ENCODE peak calls at places on chromosomes 3 and 15, in four cellular contexts. Y, H, X and U are unnamed samples.

GRCh38 chr3:4834403-4834866 is 144.8 kb upstream of the BHLHE40 start:
- DNase-seq in X (peak), Y (peak), H (no peak), U (no peak)

GRCh38 chr3:8575364-8576104 is 69.1 kb downstream of the SSUH2 start:
- DNase-seq in X (no peak), Y (no peak), H (peak), U (no peak)

GRCh38 chr3:10505050-10505790 is at the start of gene ATP2B2:
- DNase-seq in Y (no peak), H (no peak), X (peak), U (no peak)

GRCh38 chr3:87191175-87191574 is 35.9 kb upstream of the CHMP2B start:
- DNase-seq in H (no peak), Y (no peak), X (no peak), U (no peak)

GRCh38 chr3:65412591-65412990 is 626.1 kb downstream of the MAGI1 start:
- DNase-seq in X (no peak), H (peak), Y (no peak), U (peak)

GRCh38 chr3:171781711-171782127 is 28.6 kb downstream of the PLD1 start:
- DNase-seq in H (peak), X (no peak), Y (no peak), U (peak)

GRCh38 chr3:166731701-166732100 is 648.4 kb downstream of the ZBBX start:
- DNase-seq in X (no peak), H (no peak), Y (no peak), U (no peak)

GRCh38 chr3:66075281-66075680 is 36.6 kb upstream of the MAGI1 start:
- DNase-seq in X (no peak), H (peak), Y (no peak), U (peak)

GRCh38 chr15:25790003-25790660 is 73.0 kb downstream of the ATP10A start:
- DNase-seq in Y (peak), X (peak), H (no peak), U (peak)

GRCh38 chr3:23389089-23389488 is 186.0 kb downstream of the UBE2E2 start:
- DNase-seq in H (no peak), Y (no peak), X (no peak), U (no peak)

GRCh38 chr15:80861776-80862175 is 82.6 kb downstream of the CEMIP start:
- DNase-seq in H (no peak), Y (no peak), X (no peak), U (peak)

GRCh38 chr3:74897006-74897405 is 282.5 kb upstream of the CNTN3 start:
- DNase-seq in Y (no peak), X (no peak), H (no peak), U (peak)

GRCh38 chr3:194900886-194901522 is 215.3 kb downstream of the FAM43A start:
- DNase-seq in H (no peak), Y (no peak), X (no peak), U (no peak)

GRCh38 chr3:184160456-184160855 is 5.3 kb downstream of the DVL3 start:
- DNase-seq in H (no peak), Y (no peak), X (no peak), U (no peak)

GRCh38 chr3:143171656-143172055 is 52.1 kb downstream of the CHST2 start:
- DNase-seq in Y (no peak), X (no peak), H (peak), U (no peak)

GRCh38 chr15:31278056-31278445 is 48.6 kb upstream of the KLF13 start:
- DNase-seq in Y (no peak), X (no peak), H (no peak), U (no peak)

GRCh38 chr15:92056875-92057274 is 203.4 kb downstream of the SLCO3A1 start:
- DNase-seq in Y (no peak), X (no peak), H (no peak), U (no peak)